ENCODE peak calls at places on chromosomes 4 and X, in five cellular contexts. P is NCI-H460, C is RKO, K is hypothalamus, O is NCI-H2171. X is an unnamed sample.

GRCh38 chr4:8703857-8704495 is 111.4 kb downstream of the CPZ start:
- DNase-seq in P (no peak), C (no peak), K (no peak), O (no peak), X (no peak)

GRCh38 chr4:1045595-1046201 is 34.3 kb downstream of the FGFRL1 start:
- DNase-seq in P (peak), C (no peak), K (no peak), O (no peak), X (no peak)

GRCh38 chrX:100864967-100865366 is 9.2 kb downstream of the NOX1 start:
- DNase-seq in P (no peak), C (no peak), K (no peak), O (no peak), X (no peak)

GRCh38 chr4:85498068-85498733 is 23.3 kb downstream of the ARHGAP24 start:
- DNase-seq in P (no peak), C (no peak), K (no peak), O (no peak), X (no peak)

GRCh38 chr4:94451051-94451404 is 714 bp upstream of the PDLIM5 start:
- DNase-seq in P (no peak), C (no peak), K (no peak), O (no peak), X (no peak)

GRCh38 chr4:35151816-35152572 is 1092.3 kb downstream of the ARAP2 start:
- DNase-seq in P (no peak), C (no peak), K (no peak), O (no peak), X (no peak)

GRCh38 chr4:25011135-25011866 is 19.4 kb downstream of the LGI2 start:
- DNase-seq in P (no peak), C (no peak), K (no peak), O (no peak), X (no peak)

GRCh38 chrX:149962859-149963757 is 24.8 kb upstream of the EOLA2 start:
- DNase-seq in P (peak), C (peak), K (no peak), O (peak), X (peak)

GRCh38 chr4:181289203-181289602 is 954.0 kb upstream of the TENM3 start:
- DNase-seq in P (no peak), C (no peak), K (no peak), O (no peak), X (no peak)

GRCh38 chr4:105957680-105958079 is 62.4 kb downstream of the NPNT start:
- DNase-seq in P (no peak), C (no peak), K (no peak), O (no peak), X (no peak)

GRCh38 chr4:95068818-95069478 is 311.2 kb downstream of the BMPR1B start:
- DNase-seq in P (no peak), C (no peak), K (no peak), O (no peak), X (no peak)

GRCh38 chr4:85419103-85419502 is 55.8 kb upstream of the ARHGAP24 start:
- DNase-seq in P (no peak), C (no peak), K (no peak), O (no peak), X (no peak)

GRCh38 chr4:165382640-165383039 is 3.8 kb downstream of the CPE start:
- DNase-seq in P (no peak), C (no peak), K (no peak), O (no peak), X (no peak)

GRCh38 chrX:119669424-119670037 is 23.4 kb downstream of the SEPTIN6 start:
- DNase-seq in P (no peak), C (no peak), K (no peak), O (no peak), X (no peak)

GRCh38 chr4:174283507-174284180 is at the start of the genes CEP44 and FBXO8:
- DNase-seq in P (peak), C (peak), K (peak), O (peak), X (peak)

GRCh38 chr4:183185018-183185417 is 86.0 kb downstream of the WWC2 start:
- DNase-seq in P (no peak), C (no peak), K (no peak), O (no peak), X (no peak)

GRCh38 chr4:25816591-25817058 is 46.2 kb downstream of the SEL1L3 start:
- DNase-seq in P (no peak), C (no peak), K (no peak), O (no peak), X (no peak)

GRCh38 chr4:163482197-163482596 is 8.6 kb upstream of the TKTL2 start:
- DNase-seq in P (no peak), C (no peak), K (no peak), O (no peak), X (no peak)

GRCh38 chr4:108172780-108173598 is 4.3 kb upstream of the LEF1 start:
- DNase-seq in P (no peak), C (peak), K (no peak), O (peak), X (no peak)

GRCh38 chr4:122826596-122827257 is at the start of gene FGF2:
- DNase-seq in P (no peak), C (no peak), K (peak), O (peak), X (no peak)

GRCh38 chrX:14409341-14409740 is 120.0 kb upstream of the GLRA2 start:
- DNase-seq in P (no peak), C (peak), K (no peak), O (no peak), X (no peak)

GRCh38 chr4:5144384-5144783 is 93.1 kb downstream of the STK32B start:
- DNase-seq in P (no peak), C (no peak), K (no peak), O (no peak), X (no peak)

GRCh38 chr4:3407930-3408792 is 33.6 kb upstream of the HGFAC start:
- DNase-seq in P (no peak), C (no peak), K (no peak), O (no peak), X (no peak)

GRCh38 chrX:80216086-80216485 is 201.5 kb downstream of the TBX22 start:
- DNase-seq in P (peak), C (peak), K (no peak), O (no peak), X (no peak)

GRCh38 chr4:98648602-98649001 is 9.8 kb downstream of the TSPAN5 start:
- DNase-seq in P (no peak), C (no peak), K (no peak), O (no peak), X (no peak)

GRCh38 chr4:74370912-74371311 is 6.0 kb downstream of the EREG start:
- DNase-seq in P (peak), C (peak), K (no peak), O (no peak), X (no peak)